ENCODE peak calls at places on chromosomes 5 and 9, in six cellular contexts. P, W, E, X, S and D are unnamed samples.
A peak's percentile ranks its signal among the peaks of the same experiment; 100 is the strongest.

GRCh38 chr9:35203531-35203930 is 41.7 kb downstream of the UNC13B start:
- DNase-seq in P (no peak), W (no peak), E (no peak), X (no peak), S (no peak), D (no peak)

GRCh38 chr9:37381094-37381741 is 41.3 kb upstream of the GRHPR start:
- DNase-seq in P (no peak), W (no peak), E (no peak), X (no peak), S (no peak), D (no peak)

GRCh38 chr5:96785719-96786118 is 22.0 kb downstream of the ERAP1 start:
- DNase-seq in P (no peak), W (no peak), E (no peak), X (no peak), S (no peak), D (no peak)

GRCh38 chr5:7518947-7519560 is 123.1 kb downstream of the ADCY2 start:
- DNase-seq in P (peak; percentile 4), W (peak; percentile 82), E (no peak), X (no peak), S (peak; percentile 21), D (peak; percentile 22)

GRCh38 chr5:180072556-180072955 is 997 bp upstream of the RNF130 start:
- DNase-seq in P (no peak), W (no peak), E (no peak), X (no peak), S (no peak), D (no peak)

GRCh38 chr5:103667068-103667467 is 104.5 kb upstream of the NUDT12 start:
- DNase-seq in P (no peak), W (no peak), E (peak; percentile 26), X (peak; percentile 39), S (no peak), D (peak; percentile 2)

GRCh38 chr9:127778280-127779135 is at the start of gene SH2D3C:
- DNase-seq in P (no peak), W (no peak), E (no peak), X (no peak), S (no peak), D (no peak)

GRCh38 chr5:153959134-153959957 is 79.4 kb downstream of the FAM114A2 start:
- DNase-seq in P (peak; percentile 63), W (peak; percentile 82), E (peak; percentile 45), X (peak; percentile 46), S (peak; percentile 80), D (peak; percentile 51)

GRCh38 chr5:82560546-82560945 is 282.4 kb upstream of the RPS23 start:
- DNase-seq in P (no peak), W (no peak), E (no peak), X (no peak), S (no peak), D (no peak)

GRCh38 chr5:108324886-108325285 is 57.0 kb downstream of the FBXL17 start:
- DNase-seq in P (no peak), W (no peak), E (no peak), X (no peak), S (no peak), D (no peak)

GRCh38 chr5:166178681-166179080 is 2112.8 kb upstream of the WWC1 start:
- DNase-seq in P (no peak), W (no peak), E (no peak), X (no peak), S (no peak), D (no peak)

GRCh38 chr9:81827616-81828296 is 100.5 kb upstream of the SPATA31D4 start:
- DNase-seq in P (no peak), W (no peak), E (no peak), X (no peak), S (no peak), D (no peak)

GRCh38 chr5:143889986-143890385 is 78.0 kb downstream of the HMHB1 start:
- DNase-seq in P (no peak), W (no peak), E (peak; percentile 49), X (peak; percentile 69), S (no peak), D (peak; percentile 19)

GRCh38 chr5:17910318-17910717 is 276.1 kb downstream of the TAF11L14 start:
- DNase-seq in P (no peak), W (no peak), E (peak; percentile 20), X (no peak), S (no peak), D (no peak)

GRCh38 chr9:2260401-2261306 is 245.5 kb downstream of the SMARCA2 start:
- DNase-seq in P (no peak), W (no peak), E (peak; percentile 45), X (no peak), S (no peak), D (peak; percentile 6)

GRCh38 chr5:181109489-181110013 is 21.4 kb downstream of the OR2V1 start:
- DNase-seq in P (no peak), W (peak; percentile 90), E (no peak), X (no peak), S (no peak), D (no peak)

GRCh38 chr9:131046581-131047202 is 37.7 kb downstream of the LAMC3 start:
- DNase-seq in P (peak; percentile 67), W (peak; percentile 83), E (peak; percentile 49), X (peak; percentile 67), S (peak; percentile 46), D (peak; percentile 83)

GRCh38 chr9:84670106-84670800 is 724 bp downstream of the NTRK2 start:
- DNase-seq in P (peak; percentile 39), W (peak; percentile 70), E (no peak), X (peak; percentile 2), S (no peak), D (no peak)

GRCh38 chr9:113566011-113566711 is 102.6 kb downstream of the RGS3 start:
- DNase-seq in P (no peak), W (no peak), E (no peak), X (no peak), S (no peak), D (no peak)

GRCh38 chr9:93261735-93262523 is 78.0 kb downstream of the WNK2 start:
- DNase-seq in P (no peak), W (no peak), E (no peak), X (no peak), S (no peak), D (no peak)

GRCh38 chr5:84372066-84372700 is 12.5 kb downstream of the EDIL3 start:
- DNase-seq in P (no peak), W (no peak), E (peak; percentile 75), X (peak; percentile 59), S (no peak), D (no peak)

GRCh38 chr5:1193591-1193985 is 7.8 kb upstream of the SLC6A19 start:
- DNase-seq in P (no peak), W (no peak), E (no peak), X (no peak), S (no peak), D (no peak)

GRCh38 chr5:10759111-10759510 is 1.9 kb downstream of the DAP start:
- DNase-seq in P (no peak), W (no peak), E (no peak), X (no peak), S (no peak), D (no peak)

GRCh38 chr5:10760976-10761841 is at the start of gene DAP:
- DNase-seq in P (peak; percentile 79), W (peak; percentile 93), E (peak; percentile 88), X (peak; percentile 88), S (peak; percentile 64), D (peak; percentile 80)

GRCh38 chr5:10761842-10762165 is 770 bp upstream of the DAP start:
- DNase-seq in P (no peak), W (no peak), E (peak; percentile 15), X (no peak), S (no peak), D (peak; percentile 66)

GRCh38 chr5:10762178-10762775 is 1.2 kb upstream of the DAP start:
- DNase-seq in P (no peak), W (no peak), E (no peak), X (peak; percentile 85), S (no peak), D (peak; percentile 82)

GRCh38 chr5:10760033-10760975 is 730 bp downstream of the DAP start:
- DNase-seq in P (peak; percentile 29), W (no peak), E (peak; percentile 59), X (peak; percentile 74), S (no peak), D (peak; percentile 71)
- H3K4ac ChIP-seq in P (no peak overlapping the region), W (no peak overlapping the region), E (peak overlapping the region; percentile 94), X (peak overlapping the region; percentile 51), S (no peak overlapping the region), D (peak overlapping the region; percentile 85)

GRCh38 chr9:134007571-134007970 is 15.4 kb upstream of the VAV2 start:
- DNase-seq in P (no peak), W (no peak), E (no peak), X (no peak), S (no peak), D (no peak)
- H4K91ac ChIP-seq in P (no peak overlapping the region), W (no peak overlapping the region), E (no peak overlapping the region), X (no peak overlapping the region), S (no peak overlapping the region), D (no peak overlapping the region)

GRCh38 chr5:121299153-121299552 is 552.5 kb upstream of the FTMT start:
- DNase-seq in P (no peak), W (no peak), E (no peak), X (no peak), S (no peak), D (no peak)

GRCh38 chr5:121304838-121305237 is 546.8 kb upstream of the FTMT start:
- DNase-seq in P (no peak), W (no peak), E (no peak), X (no peak), S (no peak), D (no peak)
- H4K8ac ChIP-seq in P (no peak overlapping the region), W (no peak overlapping the region), E (no peak overlapping the region), X (no peak overlapping the region), S (no peak overlapping the region), D (no peak overlapping the region)

DNA sequence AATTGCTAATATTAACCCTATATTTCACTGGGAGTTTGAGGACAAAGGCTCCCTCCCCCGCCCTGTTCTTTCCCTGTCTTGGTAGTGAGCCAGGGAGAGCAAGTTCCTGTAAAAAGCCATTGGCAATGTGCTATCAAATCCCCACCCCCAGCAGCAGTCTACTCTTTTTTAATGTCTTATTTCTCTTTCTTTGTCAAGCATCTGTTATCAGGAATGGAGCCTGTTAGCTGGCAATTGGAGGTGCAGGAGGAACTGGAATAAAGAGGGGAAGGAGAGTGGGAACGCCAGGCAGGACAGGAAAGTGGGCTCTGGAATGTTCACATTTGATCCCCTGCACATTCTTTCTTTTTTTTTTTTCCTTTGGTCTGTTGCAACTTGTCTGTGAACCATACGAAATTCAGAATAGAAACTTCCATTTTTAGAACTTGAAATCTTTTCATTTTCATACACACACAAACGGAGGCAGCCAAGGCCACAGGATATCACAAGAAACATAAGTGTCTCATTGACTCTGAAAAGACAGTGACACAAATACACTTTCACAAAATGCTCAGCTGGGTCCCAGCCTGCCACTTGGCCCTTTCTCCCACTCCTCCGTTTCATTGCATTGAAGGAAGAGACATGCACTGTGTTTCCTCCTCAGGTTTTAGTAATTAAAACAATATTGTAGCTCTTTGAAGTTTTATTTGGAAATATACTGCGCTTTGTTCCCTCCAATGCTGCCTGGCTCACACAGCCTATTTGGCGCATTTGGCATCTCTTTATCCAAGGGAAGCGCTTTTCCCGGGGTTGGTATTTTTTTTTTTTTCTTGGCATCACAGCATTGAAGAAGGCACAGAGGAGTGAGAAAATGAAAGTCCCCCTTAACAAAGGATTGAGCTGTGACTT is 665.0 kb upstream of the ZNF608 start:
- DNase-seq in P (no peak), W (no peak), E (peak; percentile 39), X (peak; percentile 57), S (no peak), D (no peak)
- H3K4ac ChIP-seq in P (no peak overlapping the region), W (no peak overlapping the region), E (peak overlapping the region; percentile 75), X (peak overlapping the region; percentile 96), S (no peak overlapping the region), D (no peak overlapping the region)

GRCh38 chr5:94505327-94506080 is 112.9 kb downstream of the KIAA0825 start:
- DNase-seq in P (no peak), W (no peak), E (no peak), X (no peak), S (no peak), D (no peak)

GRCh38 chr5:94503677-94504076 is 114.7 kb downstream of the KIAA0825 start:
- DNase-seq in P (no peak), W (no peak), E (no peak), X (no peak), S (no peak), D (no peak)

GRCh38 chr5:94508421-94509148 is 109.8 kb downstream of the KIAA0825 start:
- DNase-seq in P (no peak), W (no peak), E (no peak), X (peak; percentile 6), S (no peak), D (no peak)
- H4K91ac ChIP-seq in P (no peak overlapping the region), W (no peak overlapping the region), E (no peak overlapping the region), X (no peak overlapping the region), S (no peak overlapping the region), D (no peak overlapping the region)